ENCODE peak calls at places on chromosomes 13 and 19, in nine cellular contexts. One of them, this sample, is unnamed.

GRCh38 chr19:38429055-38429810 is 3.2 kb upstream of the RASGRP4 start:
- DNase-seq in sigmoid colon: no peak
- DNase-seq in ovary: no peak
- DNase-seq in IMR-90: no peak
- DNase-seq in A549: no peak
- DNase-seq in Peyer's patch: no peak
- DNase-seq in right lobe of liver: no peak
- DNase-seq in upper lobe of left lung: no peak
- DNase-seq in uterus: no peak
- DNase-seq in this sample: no peak

GRCh38 chr13:56247692-56248091 is 893.0 kb upstream of the PRR20A start:
- DNase-seq in sigmoid colon: no peak
- DNase-seq in ovary: no peak
- DNase-seq in IMR-90: no peak
- DNase-seq in A549: no peak
- DNase-seq in Peyer's patch: no peak
- DNase-seq in right lobe of liver: no peak
- DNase-seq in upper lobe of left lung: no peak
- DNase-seq in uterus: no peak
- DNase-seq in this sample: no peak

GRCh38 chr19:36421749-36422481 is 3.5 kb upstream of the ZFP82 start:
- DNase-seq in sigmoid colon: no peak
- DNase-seq in ovary: no peak
- DNase-seq in IMR-90: no peak
- DNase-seq in A549: no peak
- DNase-seq in Peyer's patch: no peak
- DNase-seq in right lobe of liver: no peak
- DNase-seq in upper lobe of left lung: peak; percentile 79
- DNase-seq in uterus: no peak
- DNase-seq in this sample: no peak

GRCh38 chr13:73058432-73058740 is 419 bp upstream of the KLF5 start:
- DNase-seq in sigmoid colon: no peak
- DNase-seq in ovary: no peak
- DNase-seq in IMR-90: no peak
- DNase-seq in A549: no peak
- DNase-seq in Peyer's patch: no peak
- DNase-seq in right lobe of liver: no peak
- DNase-seq in upper lobe of left lung: no peak
- DNase-seq in uterus: no peak
- DNase-seq in this sample: no peak

GRCh38 chr19:30171138-30171635 is 201.0 kb upstream of the ZNF536 start:
- DNase-seq in sigmoid colon: no peak
- DNase-seq in ovary: no peak
- DNase-seq in IMR-90: no peak
- DNase-seq in A549: no peak
- DNase-seq in Peyer's patch: no peak
- DNase-seq in right lobe of liver: no peak
- DNase-seq in upper lobe of left lung: no peak
- DNase-seq in uterus: no peak
- DNase-seq in this sample: no peak

GRCh38 chr19:43316591-43317319 is 36.7 kb upstream of the CD177 start:
- DNase-seq in sigmoid colon: no peak
- DNase-seq in ovary: no peak
- DNase-seq in IMR-90: peak; percentile 45
- DNase-seq in A549: peak; percentile 32
- DNase-seq in Peyer's patch: no peak
- DNase-seq in right lobe of liver: no peak
- DNase-seq in upper lobe of left lung: peak; percentile 39
- DNase-seq in uterus: no peak
- DNase-seq in this sample: no peak

GRCh38 chr19:2255982-2256685 is at the start of gene JSRP1:
- DNase-seq in sigmoid colon: no peak
- DNase-seq in ovary: no peak
- DNase-seq in IMR-90: no peak
- DNase-seq in A549: no peak
- DNase-seq in Peyer's patch: no peak
- DNase-seq in right lobe of liver: no peak
- DNase-seq in upper lobe of left lung: peak; percentile 75
- DNase-seq in uterus: no peak
- DNase-seq in this sample: no peak

GRCh38 chr13:34156841-34157365 is 339.0 kb downstream of the RFC3 start:
- DNase-seq in sigmoid colon: peak; percentile 87
- DNase-seq in ovary: peak; percentile 24
- DNase-seq in IMR-90: peak; percentile 95
- DNase-seq in A549: peak; percentile 51
- DNase-seq in Peyer's patch: peak; percentile 76
- DNase-seq in right lobe of liver: no peak
- DNase-seq in upper lobe of left lung: no peak
- DNase-seq in uterus: peak; percentile 71
- DNase-seq in this sample: peak; percentile 85

GRCh38 chr19:36054733-36055686 is at the start of gene WDR62:
- DNase-seq in sigmoid colon: peak; percentile 97
- DNase-seq in ovary: peak; percentile 92
- DNase-seq in IMR-90: no peak
- DNase-seq in A549: peak; percentile 100
- DNase-seq in Peyer's patch: peak; percentile 96
- DNase-seq in right lobe of liver: peak; percentile 95
- DNase-seq in upper lobe of left lung: peak; percentile 99
- DNase-seq in uterus: peak; percentile 60
- DNase-seq in this sample: peak; percentile 92

GRCh38 chr19:53432088-53432661 is 391 bp downstream of the ZNF761 start:
- DNase-seq in sigmoid colon: peak; percentile 76
- DNase-seq in ovary: peak; percentile 30
- DNase-seq in IMR-90: peak; percentile 13
- DNase-seq in A549: no peak
- DNase-seq in Peyer's patch: no peak
- DNase-seq in right lobe of liver: peak; percentile 55
- DNase-seq in upper lobe of left lung: peak; percentile 81
- DNase-seq in uterus: peak; percentile 34
- DNase-seq in this sample: peak; percentile 21

GRCh38 chr13:33879044-33879596 is 61.2 kb downstream of the RFC3 start:
- DNase-seq in sigmoid colon: no peak
- DNase-seq in ovary: no peak
- DNase-seq in IMR-90: no peak
- DNase-seq in A549: no peak
- DNase-seq in Peyer's patch: no peak
- DNase-seq in right lobe of liver: no peak
- DNase-seq in upper lobe of left lung: no peak
- DNase-seq in uterus: no peak
- DNase-seq in this sample: no peak

GRCh38 chr13:51781246-51782022 is 22.5 kb downstream of the DHRS12 start:
- DNase-seq in sigmoid colon: no peak
- DNase-seq in ovary: no peak
- DNase-seq in IMR-90: peak; percentile 24
- DNase-seq in A549: no peak
- DNase-seq in Peyer's patch: no peak
- DNase-seq in right lobe of liver: no peak
- DNase-seq in upper lobe of left lung: no peak
- DNase-seq in uterus: no peak
- DNase-seq in this sample: peak; percentile 53

GRCh38 chr13:27632648-27633047 is 11.0 kb downstream of the POLR1D start:
- DNase-seq in sigmoid colon: no peak
- DNase-seq in ovary: no peak
- DNase-seq in IMR-90: no peak
- DNase-seq in A549: no peak
- DNase-seq in Peyer's patch: no peak
- DNase-seq in right lobe of liver: no peak
- DNase-seq in upper lobe of left lung: no peak
- DNase-seq in uterus: no peak
- DNase-seq in this sample: no peak

GRCh38 chr19:46404039-46404883 is 9.1 kb downstream of the CCDC8 start:
- DNase-seq in sigmoid colon: peak; percentile 82
- DNase-seq in ovary: peak; percentile 70
- DNase-seq in IMR-90: peak; percentile 31
- DNase-seq in A549: peak; percentile 93
- DNase-seq in Peyer's patch: peak; percentile 58
- DNase-seq in right lobe of liver: peak; percentile 74
- DNase-seq in upper lobe of left lung: peak; percentile 86
- DNase-seq in uterus: peak; percentile 74
- DNase-seq in this sample: peak; percentile 70
- TF ChIP-seq CTCF in sigmoid colon: no peak
- TF ChIP-seq CTCF in ovary: no peak
- TF ChIP-seq CTCF in IMR-90: peak; percentile 27
- TF ChIP-seq CTCF in A549: peak; percentile 32
- TF ChIP-seq CTCF in Peyer's patch: peak; percentile 5
- TF ChIP-seq CTCF in right lobe of liver: no peak
- TF ChIP-seq CTCF in upper lobe of left lung: no peak
- TF ChIP-seq CTCF in uterus: no peak
- TF ChIP-seq CTCF in this sample: no peak

GRCh38 chr19:55284405-55285058 is 735 bp downstream of the BRSK1 start:
- DNase-seq in sigmoid colon: no peak
- DNase-seq in ovary: no peak
- DNase-seq in IMR-90: no peak
- DNase-seq in A549: no peak
- DNase-seq in Peyer's patch: no peak
- DNase-seq in right lobe of liver: no peak
- DNase-seq in upper lobe of left lung: no peak
- DNase-seq in uterus: no peak
- DNase-seq in this sample: no peak

GRCh38 chr19:55287361-55288079 is 3.7 kb downstream of the BRSK1 start:
- DNase-seq in sigmoid colon: no peak
- DNase-seq in ovary: no peak
- DNase-seq in IMR-90: no peak
- DNase-seq in A549: no peak
- DNase-seq in Peyer's patch: no peak
- DNase-seq in right lobe of liver: no peak
- DNase-seq in upper lobe of left lung: no peak
- DNase-seq in uterus: no peak
- DNase-seq in this sample: no peak

GRCh38 chr19:55285225-55285890 is 1.6 kb downstream of the BRSK1 start:
- DNase-seq in sigmoid colon: no peak
- DNase-seq in ovary: no peak
- DNase-seq in IMR-90: no peak
- DNase-seq in A549: no peak
- DNase-seq in Peyer's patch: no peak
- DNase-seq in right lobe of liver: no peak
- DNase-seq in upper lobe of left lung: peak; percentile 80
- DNase-seq in uterus: no peak
- DNase-seq in this sample: no peak

GRCh38 chr19:55279773-55280643 is at the start of gene HSPBP1:
- DNase-seq in sigmoid colon: peak; percentile 98
- DNase-seq in ovary: peak; percentile 92
- DNase-seq in IMR-90: peak; percentile 91
- DNase-seq in A549: peak; percentile 85
- DNase-seq in Peyer's patch: peak; percentile 98
- DNase-seq in right lobe of liver: peak; percentile 97
- DNase-seq in upper lobe of left lung: peak; percentile 99
- DNase-seq in uterus: peak; percentile 95
- DNase-seq in this sample: peak; percentile 93

DNA sequence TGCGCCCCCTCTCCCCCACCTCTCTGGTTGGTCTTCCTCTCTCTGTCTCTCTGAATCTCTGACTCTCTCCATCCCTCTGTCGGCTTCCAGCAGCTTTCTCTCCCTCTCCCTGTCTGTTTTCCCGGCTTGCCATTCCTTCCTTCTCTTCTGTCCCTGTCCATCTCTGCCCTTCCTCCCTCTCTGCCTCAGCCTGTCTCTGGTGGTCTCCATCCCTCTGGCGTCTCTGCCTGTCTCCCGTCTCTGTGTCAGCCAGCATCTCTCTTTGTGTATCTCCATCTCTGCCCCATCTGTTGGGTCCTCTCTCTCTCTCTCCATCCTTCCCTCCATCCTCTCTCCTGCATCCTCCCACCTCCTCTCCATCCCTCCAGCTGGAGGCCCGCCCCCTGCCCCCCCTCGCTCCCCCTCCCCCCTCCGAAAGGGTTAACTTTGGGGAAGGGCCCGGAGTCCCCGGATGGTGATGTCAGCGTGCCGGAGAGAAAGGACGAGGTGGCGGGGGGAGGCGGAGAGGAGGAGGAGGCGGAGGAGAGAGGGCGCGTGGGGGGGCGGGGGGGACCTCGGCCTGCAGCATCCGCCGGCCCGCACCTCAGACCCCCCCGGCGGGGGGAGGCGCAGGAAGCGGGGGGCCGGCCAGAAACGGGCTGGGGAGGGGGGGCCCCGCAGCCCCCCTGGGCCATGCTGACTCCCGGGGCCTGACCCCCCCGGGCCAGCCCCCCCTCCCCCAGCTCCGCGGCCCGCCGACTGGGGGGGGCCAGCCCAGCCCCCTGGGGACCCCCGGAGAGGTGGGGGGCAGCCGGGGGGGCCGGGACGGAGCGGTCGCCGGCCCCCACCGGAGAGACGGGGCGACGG is at the start of gene BRSK1:
- DNase-seq in sigmoid colon: peak; percentile 91
- DNase-seq in ovary: no peak
- DNase-seq in IMR-90: peak; percentile 61
- DNase-seq in A549: no peak
- DNase-seq in Peyer's patch: peak; percentile 65
- DNase-seq in right lobe of liver: no peak
- DNase-seq in upper lobe of left lung: no peak
- DNase-seq in uterus: peak; percentile 64
- DNase-seq in this sample: no peak
- H3K27ac ChIP-seq in sigmoid colon: peak within 1 kb of the TSS; percentile 91
- H3K27ac ChIP-seq in ovary: no peak within 1 kb of the TSS
- H3K27ac ChIP-seq in IMR-90: peak within 1 kb of the TSS; percentile 24
- H3K27ac ChIP-seq in A549: peak within 1 kb of the TSS; percentile 95
- H3K27ac ChIP-seq in Peyer's patch: peak within 1 kb of the TSS; percentile 57
- H3K27ac ChIP-seq in right lobe of liver: no peak within 1 kb of the TSS
- H3K27ac ChIP-seq in upper lobe of left lung: peak within 1 kb of the TSS; percentile 26
- H3K27ac ChIP-seq in uterus: peak within 1 kb of the TSS; percentile 90
- H3K27ac ChIP-seq in this sample: no peak within 1 kb of the TSS

DNA sequence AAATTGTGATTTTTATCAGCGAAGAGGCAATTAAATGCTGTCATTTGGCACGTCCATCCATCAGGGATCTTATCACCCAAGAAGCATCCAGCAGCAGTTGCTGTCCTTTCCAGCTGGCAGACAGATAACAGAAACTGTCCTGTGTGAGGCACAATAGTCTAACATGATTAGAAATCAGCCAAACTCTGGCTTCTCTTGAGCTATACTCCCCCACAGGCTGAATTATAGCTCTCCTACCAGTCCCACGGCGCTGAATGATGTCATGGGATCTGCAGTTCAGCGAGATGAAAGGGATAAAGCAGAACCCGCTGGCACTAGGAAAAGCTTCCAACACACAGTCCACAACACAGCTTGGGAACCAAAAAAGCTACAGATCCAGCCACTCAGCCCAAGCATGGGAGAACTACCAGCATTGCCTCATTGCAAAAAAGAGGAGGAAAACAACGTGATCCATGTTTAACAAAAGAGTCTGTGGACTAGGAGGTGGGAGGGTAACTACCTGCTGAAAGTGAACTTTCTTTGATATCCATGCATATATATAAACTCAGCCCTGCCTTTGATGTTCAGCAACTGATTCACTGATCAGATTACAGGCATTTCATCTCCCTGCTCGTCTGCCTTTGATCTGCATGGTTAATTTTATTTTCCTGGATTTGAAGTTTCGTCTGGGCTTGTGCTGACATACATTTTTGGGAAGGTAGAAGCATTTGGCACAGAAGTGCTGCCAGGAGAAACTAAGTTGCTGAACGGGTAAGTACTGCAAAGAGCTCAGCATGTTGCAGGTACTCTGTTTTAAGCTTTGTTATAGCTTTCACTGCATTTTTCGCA is at the start of gene TNFRSF19:
- DNase-seq in sigmoid colon: no peak
- DNase-seq in ovary: no peak
- DNase-seq in IMR-90: peak; percentile 91
- DNase-seq in A549: no peak
- DNase-seq in Peyer's patch: no peak
- DNase-seq in right lobe of liver: no peak
- DNase-seq in upper lobe of left lung: no peak
- DNase-seq in uterus: peak; percentile 62
- DNase-seq in this sample: no peak
- TF ChIP-seq POLR2A in sigmoid colon: no peak
- TF ChIP-seq POLR2A in ovary: no peak
- TF ChIP-seq POLR2A in IMR-90: no peak
- TF ChIP-seq POLR2A in A549: no peak
- TF ChIP-seq POLR2A in Peyer's patch: no peak
- TF ChIP-seq POLR2A in right lobe of liver: no peak
- TF ChIP-seq POLR2A in upper lobe of left lung: no peak
- TF ChIP-seq POLR2A in uterus: no peak
- TF ChIP-seq POLR2A in this sample: no peak

GRCh38 chr19:49889687-49890348 is 6.9 kb downstream of the IL4I1 start:
- DNase-seq in sigmoid colon: no peak
- DNase-seq in ovary: peak; percentile 73
- DNase-seq in IMR-90: peak; percentile 61
- DNase-seq in A549: peak; percentile 61
- DNase-seq in Peyer's patch: peak; percentile 87
- DNase-seq in right lobe of liver: peak; percentile 80
- DNase-seq in upper lobe of left lung: peak; percentile 96
- DNase-seq in uterus: peak; percentile 73
- DNase-seq in this sample: peak; percentile 75
- TF ChIP-seq CTCF in sigmoid colon: no peak
- TF ChIP-seq CTCF in ovary: peak; percentile 84
- TF ChIP-seq CTCF in IMR-90: peak; percentile 66
- TF ChIP-seq CTCF in A549: peak; percentile 88
- TF ChIP-seq CTCF in Peyer's patch: peak; percentile 82
- TF ChIP-seq CTCF in right lobe of liver: peak; percentile 34
- TF ChIP-seq CTCF in upper lobe of left lung: peak; percentile 67
- TF ChIP-seq CTCF in uterus: peak; percentile 74
- TF ChIP-seq CTCF in this sample: peak; percentile 50